ENCODE peak calls at places on chromosomes 6 and 20, in eight cellular contexts. S, A, P, D, G, J, L and H are unnamed samples.

GRCh38 chr6:116278853-116279231 is 888 bp downstream of the TSPYL1 start:
- DNase-seq in A (peak; percentile 60), G (peak; percentile 57), S (peak; percentile 39), P (no peak), J (no peak), D (peak; percentile 71), L (no peak), H (no peak)

GRCh38 chr20:46021361-46022359 is 7.4 kb upstream of the SLC12A5 start:
- DNase-seq in L (no peak), D (no peak), P (no peak), G (no peak), S (no peak), J (no peak), A (peak; percentile 38), H (no peak)

GRCh38 chr6:168908887-168909286 is 344.8 kb downstream of the THBS2 start:
- DNase-seq in J (no peak), S (peak; percentile 75), A (no peak), P (no peak), G (no peak), D (no peak), L (no peak), H (no peak)

GRCh38 chr6:5778906-5779305 is 227.8 kb downstream of the NRN1 start:
- DNase-seq in A (no peak), L (no peak), J (no peak), P (no peak), G (no peak), D (no peak), S (no peak), H (no peak)

GRCh38 chr6:169162968-169163903 is 90.4 kb downstream of the THBS2 start:
- DNase-seq in L (no peak), J (no peak), S (peak; percentile 99), D (peak; percentile 66), P (peak; percentile 42), G (no peak), A (no peak), H (no peak)

GRCh38 chr20:61849822-61850221 is 215.9 kb downstream of the TAF4 start:
- DNase-seq in G (no peak), J (no peak), L (no peak), D (no peak), P (no peak), A (no peak), S (no peak), H (no peak)

GRCh38 chr6:69936674-69937363 is 70.5 kb downstream of the COL19A1 start:
- DNase-seq in L (no peak), P (no peak), J (no peak), A (no peak), G (no peak), D (no peak), S (no peak), H (no peak)

GRCh38 chr6:43517503-43518357 is 841 bp downstream of the POLR1C start:
- DNase-seq in A (no peak), S (peak; percentile 16), D (no peak), L (no peak), J (no peak), G (no peak), P (no peak), H (no peak)

GRCh38 chr20:25061821-25062530 is 4.0 kb upstream of the ACSS1 start:
- DNase-seq in S (no peak), D (no peak), G (no peak), A (peak; percentile 25), L (no peak), P (no peak), J (no peak), H (peak; percentile 41)

GRCh38 chr6:17015144-17015543 is 86.7 kb upstream of the STMND1 start:
- DNase-seq in S (peak; percentile 89), P (no peak), J (no peak), A (no peak), G (no peak), D (no peak), L (no peak), H (no peak)

GRCh38 chr6:17013701-17014100 is 88.1 kb upstream of the STMND1 start:
- DNase-seq in P (no peak), A (no peak), D (no peak), L (no peak), S (peak; percentile 91), J (no peak), G (no peak), H (no peak)

GRCh38 chr6:17017416-17017815 is 84.4 kb upstream of the STMND1 start:
- DNase-seq in A (no peak), S (no peak), D (no peak), P (no peak), L (no peak), G (no peak), J (no peak), H (no peak)

GRCh38 chr6:17018425-17018824 is 83.4 kb upstream of the STMND1 start:
- DNase-seq in A (no peak), L (no peak), J (no peak), G (no peak), S (peak; percentile 47), P (no peak), D (no peak), H (no peak)

DNA sequence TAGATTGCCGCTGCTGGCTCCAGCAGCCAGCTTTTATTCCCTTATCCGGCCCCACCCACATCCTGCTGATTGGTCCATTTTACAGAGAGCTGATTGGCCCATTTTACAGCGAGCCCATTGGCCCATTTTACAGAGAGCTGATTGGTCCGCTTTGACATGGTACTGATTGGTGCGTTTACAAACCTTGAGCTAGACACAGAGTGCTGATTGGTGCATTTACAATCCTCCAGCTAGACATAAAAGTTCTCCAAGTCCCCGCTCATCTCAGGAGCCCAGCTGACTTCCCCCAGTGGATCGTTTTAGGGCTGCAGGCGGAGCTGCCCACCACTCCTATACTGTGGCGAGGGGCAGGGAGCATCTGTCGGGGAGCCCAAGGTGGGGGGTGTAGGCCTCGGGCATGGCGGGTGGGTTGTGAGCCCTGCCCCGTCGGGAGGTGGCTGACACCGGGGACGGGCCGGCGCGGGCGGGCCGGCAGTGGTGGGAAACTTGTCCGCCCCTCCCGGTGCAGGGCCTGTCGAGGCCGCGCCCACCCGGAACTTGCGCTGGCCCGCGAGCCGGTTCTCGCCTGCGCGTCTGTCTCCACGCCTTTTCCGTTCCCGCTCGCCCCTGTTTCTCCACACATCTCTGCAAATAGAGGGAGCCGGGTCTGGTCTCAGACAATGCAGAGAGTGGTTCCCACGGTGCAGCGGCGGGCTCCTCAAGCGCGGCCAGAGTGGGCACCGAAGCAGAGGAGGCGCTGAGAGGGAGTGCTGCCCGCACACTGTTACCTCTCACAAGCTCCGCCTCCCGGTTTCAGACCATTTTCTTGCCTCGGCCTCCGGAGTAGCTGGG is 86.1 kb upstream of the STMND1 start:
- DNase-seq in A (no peak), S (no peak), P (peak; percentile 37), D (peak; percentile 32), G (peak; percentile 29), L (peak; percentile 84), J (peak; percentile 60), H (no peak)
- H3K27ac ChIP-seq in A (no peak overlapping the region), S (no peak overlapping the region), P (no peak overlapping the region), D (no peak overlapping the region), G (no peak overlapping the region), L (no peak overlapping the region), J (peak overlapping the region; percentile 29), H (no peak overlapping the region)

GRCh38 chr20:7692478-7692877 is 247.8 kb downstream of the HAO1 start:
- DNase-seq in J (no peak), D (no peak), A (no peak), L (no peak), P (no peak), S (no peak), G (no peak), H (no peak)
- H3K4me3 ChIP-seq in J (no peak overlapping the region), D (no peak overlapping the region), A (no peak overlapping the region), L (no peak overlapping the region), P (no peak overlapping the region), S (no peak overlapping the region), G (no peak overlapping the region), H (no peak overlapping the region)

DNA sequence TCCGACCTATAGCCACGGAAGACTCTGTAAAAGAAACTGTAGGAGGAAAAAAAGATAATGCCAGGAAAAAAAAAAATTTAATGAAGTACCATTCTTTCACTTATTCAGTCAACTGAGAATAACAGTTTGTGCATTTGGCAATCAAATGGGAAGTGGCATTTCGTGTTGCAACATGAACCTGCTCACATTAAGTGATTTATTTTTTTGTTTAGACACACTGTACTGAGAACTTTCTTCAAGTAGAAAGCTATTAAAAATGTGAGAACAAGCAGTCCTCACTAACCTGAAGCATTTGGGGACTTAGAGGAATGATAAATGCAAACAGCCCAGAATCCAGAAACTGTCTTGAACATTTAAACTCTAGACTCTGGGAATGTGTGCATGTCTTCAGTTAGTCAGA is 69.8 kb downstream of the SLX4IP start:
- DNase-seq in S (peak; percentile 21), L (no peak), D (no peak), A (no peak), P (no peak), G (no peak), J (no peak), H (no peak)
- H3K27ac ChIP-seq in S (no peak overlapping the region), L (peak overlapping the region; percentile 90), D (no peak overlapping the region), A (no peak overlapping the region), P (no peak overlapping the region), G (peak overlapping the region; percentile 51), J (peak overlapping the region; percentile 69), H (peak overlapping the region; percentile 48)

DNA sequence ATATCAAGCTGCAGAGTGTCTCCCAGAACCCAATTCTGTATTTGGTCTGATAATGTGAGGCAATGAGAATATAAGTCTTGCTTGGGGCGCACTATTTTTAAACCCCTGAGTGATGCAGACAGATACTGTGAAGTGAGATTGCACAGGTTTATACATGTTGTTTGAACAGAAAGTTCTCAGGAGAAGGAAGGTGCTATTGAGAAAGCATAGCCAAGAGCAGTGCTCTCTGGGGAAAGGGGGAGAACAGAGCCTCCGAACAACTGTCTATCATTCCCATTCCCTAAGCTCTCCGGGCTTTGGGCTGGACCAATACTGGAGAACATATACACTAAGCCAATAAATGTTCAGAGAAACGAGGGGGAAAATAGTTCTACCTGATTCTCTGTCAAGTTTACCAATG is 75.8 kb downstream of the PERP start:
- DNase-seq in G (no peak), P (no peak), L (no peak), D (no peak), A (no peak), J (no peak), S (no peak), H (no peak)
- H3K4me3 ChIP-seq in G (no peak overlapping the region), P (no peak overlapping the region), L (no peak overlapping the region), D (no peak overlapping the region), A (no peak overlapping the region), J (no peak overlapping the region), S (no peak overlapping the region), H (no peak overlapping the region)

GRCh38 chr6:15524736-15525401 is 138.0 kb downstream of the DTNBP1 start:
- DNase-seq in A (no peak), P (no peak), J (no peak), G (no peak), D (no peak), L (no peak), S (no peak), H (no peak)
- H3K27ac ChIP-seq in A (no peak overlapping the region), P (no peak overlapping the region), J (no peak overlapping the region), G (no peak overlapping the region), D (no peak overlapping the region), L (no peak overlapping the region), S (no peak overlapping the region), H (no peak overlapping the region)